ENCODE peak calls at places on chromosomes 13 and 19, in five cellular contexts. F, N, K, G and I are unnamed samples.

GRCh38 chr13:65856464-65856863 is 1373.7 kb downstream of the PCDH9 start:
- DNase-seq in N (no peak), K (peak), G (no peak), F (no peak), I (no peak)

GRCh38 chr19:1489463-1489971 is 633 bp downstream of the PCSK4 start:
- DNase-seq in G (no peak), K (no peak), N (no peak), F (no peak), I (no peak)

GRCh38 chr13:35164324-35164932 is 222.4 kb downstream of the NBEA start:
- DNase-seq in G (no peak), N (no peak), F (no peak), K (no peak), I (no peak)

GRCh38 chr13:56900549-56901279 is 240.0 kb upstream of the PRR20A start:
- DNase-seq in K (no peak), N (no peak), F (no peak), G (no peak), I (no peak)

GRCh38 chr13:71577127-71577526 is 289.9 kb downstream of the DACH1 start:
- DNase-seq in K (no peak), G (no peak), N (no peak), F (no peak), I (no peak)

GRCh38 chr19:48186015-48186414 is 15.5 kb downstream of the ZSWIM9 start:
- DNase-seq in G (no peak), F (no peak), K (no peak), N (no peak), I (no peak)

GRCh38 chr19:38692458-38693379 is 45.3 kb downstream of the ACTN4 start:
- DNase-seq in K (no peak), F (no peak), G (no peak), N (no peak), I (peak)

GRCh38 chr13:60642552-60642951 is 245.5 kb downstream of the TDRD3 start:
- DNase-seq in F (no peak), K (no peak), N (no peak), G (no peak), I (no peak)

GRCh38 chr13:44012910-44013309 is 133.2 kb downstream of the LACC1 start:
- DNase-seq in G (no peak), N (no peak), F (no peak), K (no peak), I (no peak)

GRCh38 chr19:1206733-1207301 is 1.2 kb downstream of the STK11 start:
- DNase-seq in N (peak), K (no peak), F (peak), G (no peak), I (no peak)

GRCh38 chr19:31338069-31338767 is 11.0 kb downstream of the TSHZ3 start:
- DNase-seq in N (no peak), F (no peak), K (no peak), G (peak), I (no peak)
- TF ChIP-seq CTCF in N (peak), F (peak), K (peak), G (peak), I (no peak)

GRCh38 chr19:44904426-44904994 is 1.1 kb upstream of the APOE start:
- DNase-seq in K (no peak), N (no peak), G (no peak), F (no peak), I (no peak)
- TF ChIP-seq CTCF in K (peak), N (no peak), G (peak), F (no peak), I (no peak)

GRCh38 chr13:98473792-98474153 is 103.1 kb downstream of the STK24 start:
- DNase-seq in F (no peak), N (no peak), K (no peak), G (no peak), I (no peak)

GRCh38 chr13:98470920-98471319 is 106.0 kb downstream of the STK24 start:
- DNase-seq in K (no peak), G (no peak), F (no peak), N (no peak), I (no peak)

GRCh38 chr13:98473135-98473791 is 103.6 kb downstream of the STK24 start:
- DNase-seq in N (no peak), F (no peak), K (no peak), G (no peak), I (no peak)

GRCh38 chr13:98474292-98474691 is 102.6 kb downstream of the STK24 start:
- DNase-seq in N (no peak), F (no peak), K (no peak), G (no peak), I (no peak)

GRCh38 chr13:98471895-98472294 is 105.0 kb downstream of the STK24 start:
- DNase-seq in K (no peak), N (no peak), F (no peak), G (no peak), I (no peak)
- TF ChIP-seq CTCF in K (no peak), N (no peak), F (no peak), G (no peak), I (no peak)

DNA sequence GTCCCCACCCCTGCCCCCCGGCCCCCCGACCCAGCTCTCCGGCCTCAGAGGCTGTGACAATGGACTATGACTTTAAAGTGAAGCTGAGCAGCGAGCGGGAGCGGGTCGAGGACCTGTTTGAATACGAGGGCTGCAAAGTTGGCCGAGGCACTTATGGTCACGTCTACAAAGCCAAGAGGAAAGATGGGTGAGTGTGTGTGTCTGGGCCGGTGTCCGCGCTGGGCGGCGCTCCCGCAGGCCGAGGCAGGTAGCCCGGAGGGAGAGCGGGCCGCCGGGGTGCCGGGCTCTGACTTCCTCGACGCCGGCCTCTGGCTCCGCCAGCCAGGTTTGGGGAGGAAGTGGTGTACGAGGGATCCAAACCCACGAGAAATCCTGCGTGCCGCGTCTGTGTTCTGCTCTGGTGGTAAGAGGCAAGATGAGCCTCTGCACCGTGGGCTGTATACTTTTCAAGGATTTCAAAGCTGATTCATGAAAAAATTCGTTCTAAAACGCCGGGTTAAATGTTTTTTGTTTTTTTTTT is 714 bp downstream of the CDK8 start:
- DNase-seq in G (peak), F (peak), K (no peak), N (peak), I (peak)
- TF ChIP-seq CTCF in G (peak), F (no peak), K (no peak), N (no peak), I (no peak)

DNA sequence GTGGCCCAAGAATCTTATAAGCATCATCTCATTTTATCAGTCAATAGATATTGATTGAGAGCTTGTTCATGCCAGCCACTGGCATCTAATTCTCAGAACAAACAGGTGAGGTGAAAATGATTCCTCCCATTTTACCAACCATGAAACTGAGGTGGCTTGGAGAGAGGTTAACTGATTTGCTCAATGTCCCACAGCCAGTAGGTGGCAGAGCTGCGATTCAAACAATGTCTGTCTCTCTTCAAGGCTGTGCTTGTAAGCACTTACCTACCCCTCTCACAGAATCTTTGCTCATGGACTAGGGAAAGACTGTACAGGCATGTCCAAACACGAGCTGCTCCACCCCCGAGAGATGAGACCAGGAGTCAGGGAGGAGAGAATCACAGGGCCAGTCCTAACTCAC is 21.5 kb upstream of the GSX1 start:
- DNase-seq in N (no peak), K (no peak), G (no peak), F (no peak), I (peak)
- TF ChIP-seq CTCF in N (peak), K (peak), G (peak), F (peak), I (peak)

DNA sequence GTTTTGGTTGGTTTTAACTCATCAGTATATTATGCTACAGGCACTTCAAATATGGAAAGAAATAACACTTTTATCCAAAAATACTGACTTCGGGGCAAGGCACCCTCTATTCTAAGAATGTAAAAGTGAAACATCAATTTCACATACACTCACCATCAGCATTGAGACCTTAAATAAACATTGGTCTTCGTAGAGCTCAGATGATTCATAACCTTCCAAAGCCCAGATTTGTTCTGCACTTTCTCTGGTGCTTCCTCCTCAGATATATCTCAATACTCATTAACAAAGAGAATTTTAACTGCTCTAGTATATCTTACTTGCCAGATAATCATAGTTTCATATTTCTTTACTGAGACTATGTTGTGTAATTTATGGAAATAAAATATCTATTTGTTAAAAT is 794.3 kb downstream of the LIG4 start:
- DNase-seq in N (no peak), F (no peak), G (no peak), K (peak), I (no peak)
- TF ChIP-seq CTCF in N (no peak), F (no peak), G (no peak), K (no peak), I (no peak)